ENCODE peak calls at places on chromosomes 12 and 14, in six cellular contexts. X is CD4-positive, alpha-beta T cell; T is Panc1; Y is lung; V is AG09319; D is adrenal gland. F is an unnamed sample.
A peak's percentile ranks its signal among the peaks of the same experiment; 100 is the strongest.

GRCh38 chr12:52860102-52860838 is 11.5 kb upstream of the KRT78 start:
- DNase-seq in V (no peak), D (no peak), X (no peak), T (no peak), Y (no peak), F (no peak)

GRCh38 chr12:39798429-39798828 is 178.8 kb upstream of the ABCD2 start:
- DNase-seq in T (no peak), V (no peak), D (no peak), Y (no peak), X (no peak), F (no peak)

GRCh38 chr12:67759829-67760228 is 111.3 kb downstream of the DYRK2 start:
- DNase-seq in T (no peak), V (no peak), X (no peak), Y (no peak), D (no peak), F (no peak)

GRCh38 chr12:106299193-106299794 is 3.2 kb upstream of the TCP11L2 start:
- DNase-seq in T (no peak), X (no peak), V (no peak), Y (no peak), D (no peak), F (no peak)

GRCh38 chr12:47033081-47033480 is 46.3 kb upstream of the PCED1B start:
- DNase-seq in Y (peak; percentile 38), X (no peak), T (no peak), V (no peak), D (peak; percentile 34), F (peak; percentile 37)

GRCh38 chr14:31622060-31622459 is 60.9 kb downstream of the NUBPL start:
- DNase-seq in D (no peak), Y (no peak), T (no peak), V (no peak), X (no peak), F (no peak)

GRCh38 chr14:52067873-52068740 is 752 bp downstream of the NID2 start:
- DNase-seq in Y (no peak), T (no peak), X (no peak), D (no peak), V (no peak), F (peak; percentile 49)

GRCh38 chr14:49160983-49161382 is 425.2 kb downstream of the RPS29 start:
- DNase-seq in T (no peak), D (no peak), V (no peak), X (no peak), Y (no peak), F (no peak)

GRCh38 chr12:65911321-65911720 is 87.0 kb downstream of the HMGA2 start:
- DNase-seq in Y (no peak), T (no peak), X (no peak), V (no peak), D (peak; percentile 31), F (no peak)

GRCh38 chr12:124442772-124443445 is 124.5 kb downstream of the NCOR2 start:
- DNase-seq in X (no peak), Y (no peak), V (no peak), T (no peak), D (no peak), F (peak; percentile 74)

GRCh38 chr12:15636060-15636890 is 152.9 kb downstream of the EPS8 start:
- DNase-seq in D (no peak), Y (no peak), T (no peak), V (no peak), X (no peak), F (no peak)

GRCh38 chr12:108146035-108146893 is 17.2 kb downstream of the WSCD2 start:
- DNase-seq in T (no peak), X (no peak), D (no peak), V (no peak), Y (no peak), F (no peak)

GRCh38 chr14:101169267-101169666 is 265.7 kb upstream of the RTL1 start:
- DNase-seq in V (no peak), D (no peak), Y (no peak), X (no peak), T (no peak), F (no peak)

GRCh38 chr12:42447371-42447786 is 121.4 kb downstream of the PPHLN1 start:
- DNase-seq in X (no peak), T (no peak), D (no peak), Y (no peak), V (no peak), F (no peak)

GRCh38 chr12:130322263-130322662 is 15.4 kb upstream of the PIWIL1 start:
- DNase-seq in V (no peak), T (no peak), D (no peak), Y (no peak), X (no peak), F (no peak)

GRCh38 chr12:4270016-4270669 is 3.4 kb upstream of the CCND2 start:
- DNase-seq in V (no peak), X (peak; percentile 59), T (no peak), Y (no peak), D (no peak), F (no peak)

GRCh38 chr14:56474419-56475022 is 105.1 kb upstream of the TMEM260 start:
- DNase-seq in T (peak; percentile 20), D (no peak), V (peak; percentile 4), Y (no peak), X (no peak), F (no peak)

GRCh38 chr12:6791931-6792520 is 2.7 kb downstream of the CD4 start:
- DNase-seq in Y (no peak), T (no peak), X (no peak), D (no peak), V (no peak), F (no peak)

GRCh38 chr14:61438497-61438859 is 117.1 kb downstream of the PRKCH start:
- DNase-seq in Y (no peak), D (no peak), T (peak; percentile 2), X (no peak), V (no peak), F (no peak)

GRCh38 chr14:68109132-68109531 is 289.6 kb downstream of the RAD51B start:
- DNase-seq in X (no peak), V (no peak), Y (no peak), D (no peak), T (no peak), F (no peak)

GRCh38 chr12:5171701-5172100 is 128.0 kb downstream of the KCNA5 start:
- DNase-seq in T (peak; percentile 2), X (no peak), V (peak; percentile 22), Y (peak; percentile 32), D (peak; percentile 23), F (no peak)

GRCh38 chr14:33740531-33740930 is 210.3 kb downstream of the EGLN3 start:
- DNase-seq in D (no peak), T (no peak), V (no peak), X (no peak), Y (no peak), F (no peak)

GRCh38 chr14:89773644-89774316 is 180.8 kb downstream of the EFCAB11 start:
- DNase-seq in V (no peak), X (peak; percentile 66), Y (peak; percentile 33), T (no peak), D (no peak), F (no peak)

GRCh38 chr14:73269729-73270651 is 32.7 kb downstream of the PAPLN start:
- DNase-seq in D (peak; percentile 63), X (no peak), T (no peak), Y (peak; percentile 46), V (no peak), F (peak; percentile 44)

GRCh38 chr12:34294671-34295365 is 272.5 kb downstream of the ALG10 start:
- DNase-seq in V (no peak), X (peak; percentile 2), T (no peak), D (no peak), Y (no peak), F (peak; percentile 5)

GRCh38 chr12:122841544-122842321 is 6.5 kb downstream of the HIP1R start:
- DNase-seq in Y (no peak), V (no peak), D (peak; percentile 90), T (no peak), X (no peak), F (no peak)

GRCh38 chr12:22653075-22653474 is 28.1 kb downstream of the ETNK1 start:
- DNase-seq in X (no peak), V (peak; percentile 25), D (no peak), T (no peak), Y (no peak), F (no peak)

GRCh38 chr12:53948650-53949593 is 5.8 kb upstream of the HOXC12 start:
- DNase-seq in Y (no peak), D (no peak), V (no peak), T (no peak), X (no peak), F (no peak)
- TF ChIP-seq CTCF in Y (no peak), D (no peak), V (no peak), T (peak; percentile 76), X (no peak), F (no peak)

DNA sequence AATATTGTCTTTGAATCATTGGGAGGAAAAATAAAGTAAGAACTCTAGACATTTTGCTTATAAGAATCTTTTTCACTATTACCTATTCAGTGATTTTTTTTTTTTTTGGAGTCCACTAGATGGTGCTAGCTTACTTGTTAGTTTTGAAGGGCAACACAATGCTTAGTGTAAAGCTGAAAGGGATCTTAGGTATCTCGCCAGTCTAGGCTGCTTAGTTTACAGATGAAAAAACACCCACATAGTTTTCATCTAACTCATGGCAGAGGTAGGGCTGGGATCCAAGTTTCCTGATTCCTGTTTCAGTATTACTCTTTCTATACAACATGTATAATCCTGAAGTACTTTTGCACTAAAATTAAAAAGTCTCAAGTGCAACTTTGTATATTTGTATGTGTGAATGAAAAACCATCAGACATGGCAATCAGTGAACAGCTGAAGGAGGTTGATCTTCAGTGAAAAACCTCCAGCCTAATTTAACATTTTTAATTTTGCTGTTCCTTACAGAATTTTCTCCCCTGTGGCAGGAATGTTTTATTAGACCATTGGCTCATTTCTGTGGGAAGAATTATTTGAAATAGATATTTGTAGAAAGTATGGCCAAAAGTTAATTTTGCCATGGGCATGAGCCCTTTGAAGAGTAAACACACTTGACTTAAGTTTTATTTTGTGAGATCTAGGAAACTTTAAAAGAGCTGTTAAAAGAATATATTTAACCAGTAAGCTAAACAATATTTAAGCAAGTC is 40.7 kb downstream of the LRRIQ1 start:
- DNase-seq in V (peak; percentile 62), D (no peak), T (peak; percentile 48), Y (no peak), X (no peak), F (no peak)
- TF ChIP-seq CTCF in V (peak; percentile 53), D (peak; percentile 36), T (peak; percentile 68), Y (no peak), X (no peak), F (peak; percentile 25)

DNA sequence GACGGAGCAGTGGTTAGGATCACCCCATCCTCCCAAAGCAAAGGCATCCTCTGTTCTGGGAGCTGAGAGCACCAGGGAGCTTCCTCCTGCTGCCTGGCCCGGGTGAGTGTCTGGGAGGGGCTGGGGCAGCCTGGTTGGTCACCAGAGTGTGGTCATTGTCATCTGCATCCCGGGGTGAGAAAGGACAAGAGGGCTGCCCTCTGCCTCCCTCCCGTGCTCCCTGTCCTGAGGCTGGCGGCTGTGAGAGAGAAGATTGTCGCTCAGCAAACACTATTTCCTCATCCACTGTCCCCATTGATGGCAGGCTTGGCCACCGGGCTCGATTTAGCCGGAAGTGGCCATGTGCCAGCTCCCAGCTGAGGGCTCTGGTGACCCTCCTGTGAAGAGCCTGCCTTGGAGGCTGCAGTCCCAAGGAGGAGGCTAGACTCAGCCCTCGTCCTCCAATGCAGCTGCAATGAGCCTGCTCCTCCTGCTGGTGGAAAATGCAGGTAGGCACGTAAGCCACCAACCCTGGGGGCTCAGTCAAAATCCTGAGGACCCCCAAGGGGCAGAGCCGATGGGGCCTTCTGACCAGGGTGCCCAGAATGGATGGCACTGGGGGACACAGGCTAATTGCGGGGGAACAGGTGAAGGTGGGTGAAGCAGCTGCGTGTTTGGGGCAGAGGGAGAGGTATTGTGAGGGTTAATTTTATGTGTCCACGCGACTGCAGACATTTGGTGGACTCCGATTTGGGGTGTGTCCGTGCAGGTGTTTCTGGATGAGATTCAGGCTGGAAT is 155.7 kb downstream of the KIF26A start:
- DNase-seq in D (no peak), Y (no peak), V (no peak), T (no peak), X (no peak), F (no peak)
- TF ChIP-seq CTCF in D (peak; percentile 34), Y (no peak), V (no peak), T (no peak), X (no peak), F (no peak)

GRCh38 chr14:24093901-24094838 is at the start of gene PCK2:
- DNase-seq in D (peak; percentile 94), T (no peak), V (peak; percentile 94), X (peak; percentile 75), Y (peak; percentile 96), F (peak; percentile 93)
- TF ChIP-seq CTCF in D (peak; percentile 25), T (no peak), V (no peak), X (no peak), Y (no peak), F (no peak)

F was measured in uterus.